ENCODE peak calls at places on chromosomes 13 and 19, in eight cellular contexts. W, S, Q, U, C, F, A and Z are unnamed samples. For H3K27me3, the result is how much of the 10 kb centered on the place peaks cover.

GRCh38 chr19:13839938-13840750 is 36.8 kb upstream of the NANOS3 start:
- DNase-seq in W (no peak), S (peak), Q (peak), U (peak), C (no peak), F (no peak), A (peak), Z (no peak)

GRCh38 chr19:44848036-44848804 is 2.1 kb downstream of the NECTIN2 start:
- DNase-seq in W (peak), S (peak), Q (no peak), U (peak), C (no peak), F (peak), A (peak), Z (no peak)

GRCh38 chr13:86402500-86402899 is 603.3 kb upstream of the SLITRK6 start:
- DNase-seq in W (no peak), S (no peak), Q (no peak), U (no peak), C (no peak), F (no peak), A (no peak), Z (no peak)

GRCh38 chr19:18697680-18698079 is 14.2 kb downstream of the CRTC1 start:
- DNase-seq in W (no peak), S (no peak), Q (no peak), U (peak), C (no peak), F (no peak), A (no peak), Z (no peak)

GRCh38 chr13:112240076-112240475 is 136.1 kb upstream of the SPACA7 start:
- DNase-seq in W (no peak), S (no peak), Q (no peak), U (no peak), C (no peak), F (no peak), A (no peak), Z (no peak)

GRCh38 chr19:45768644-45769053 is 403 bp downstream of the SIX5 start:
- DNase-seq in W (no peak), S (no peak), Q (peak), U (no peak), C (no peak), F (no peak), A (peak), Z (no peak)

GRCh38 chr13:22173605-22174004 is 502.7 kb downstream of the FGF9 start:
- DNase-seq in W (no peak), S (no peak), Q (no peak), U (no peak), C (no peak), F (no peak), A (no peak), Z (peak)

GRCh38 chr19:49436381-49437017 is 4.8 kb downstream of the SLC17A7 start:
- DNase-seq in W (no peak), S (no peak), Q (no peak), U (peak), C (peak), F (no peak), A (no peak), Z (no peak)

GRCh38 chr13:50244913-50245574 is 229.8 kb downstream of the KCNRG start:
- DNase-seq in W (no peak), S (no peak), Q (no peak), U (peak), C (no peak), F (no peak), A (no peak), Z (peak)

GRCh38 chr13:92097337-92097903 is 699.0 kb downstream of the GPC5 start:
- DNase-seq in W (no peak), S (no peak), Q (no peak), U (no peak), C (no peak), F (no peak), A (no peak), Z (no peak)

GRCh38 chr19:18658366-18658855 is 21.6 kb downstream of the KLHL26 start:
- DNase-seq in W (no peak), S (no peak), Q (no peak), U (no peak), C (no peak), F (no peak), A (no peak), Z (no peak)

GRCh38 chr13:74715718-74716117 is 581.5 kb upstream of the KLF12 start:
- DNase-seq in W (no peak), S (no peak), Q (no peak), U (no peak), C (no peak), F (no peak), A (no peak), Z (no peak)

GRCh38 chr19:752652-753517 is 2.0 kb downstream of the MISP start:
- DNase-seq in W (no peak), S (no peak), Q (no peak), U (peak), C (no peak), F (no peak), A (peak), Z (peak)

GRCh38 chr13:70375718-70376117 is 267.5 kb upstream of the KLHL1 start:
- DNase-seq in W (no peak), S (no peak), Q (no peak), U (peak), C (no peak), F (no peak), A (no peak), Z (no peak)

GRCh38 chr19:39412867-39413268 is 399 bp downstream of the PLEKHG2 start:
- DNase-seq in W (no peak), S (no peak), Q (no peak), U (no peak), C (no peak), F (no peak), A (no peak), Z (no peak)

GRCh38 chr13:31240921-31241320 is 41.1 kb downstream of the B3GLCT start:
- DNase-seq in W (no peak), S (no peak), Q (no peak), U (no peak), C (no peak), F (no peak), A (no peak), Z (no peak)

GRCh38 chr13:101544979-101545378 is 92.5 kb downstream of the ITGBL1 start:
- DNase-seq in W (no peak), S (no peak), Q (no peak), U (no peak), C (no peak), F (no peak), A (no peak), Z (no peak)

GRCh38 chr13:33110386-33110712 is 94.1 kb downstream of the KL start:
- DNase-seq in W (no peak), S (no peak), Q (no peak), U (no peak), C (no peak), F (no peak), A (no peak), Z (no peak)

GRCh38 chr13:33109801-33110200 is 93.6 kb downstream of the KL start:
- DNase-seq in W (no peak), S (no peak), Q (no peak), U (no peak), C (no peak), F (no peak), A (no peak), Z (no peak)

GRCh38 chr13:33109319-33109718 is 93.1 kb downstream of the KL start:
- DNase-seq in W (no peak), S (no peak), Q (no peak), U (no peak), C (no peak), F (no peak), A (no peak), Z (no peak)

GRCh38 chr13:33111414-33112110 is 95.3 kb downstream of the KL start:
- DNase-seq in W (peak), S (peak), Q (no peak), U (peak), C (no peak), F (peak), A (no peak), Z (no peak)

GRCh38 chr13:33110713-33111413 is 94.6 kb downstream of the KL start:
- DNase-seq in W (peak), S (no peak), Q (no peak), U (peak), C (no peak), F (peak), A (no peak), Z (no peak)
- H3K27ac ChIP-seq in W (peak), S (peak), Q (no peak), U (peak), C (peak), F (peak), A (peak), Z (peak)

DNA sequence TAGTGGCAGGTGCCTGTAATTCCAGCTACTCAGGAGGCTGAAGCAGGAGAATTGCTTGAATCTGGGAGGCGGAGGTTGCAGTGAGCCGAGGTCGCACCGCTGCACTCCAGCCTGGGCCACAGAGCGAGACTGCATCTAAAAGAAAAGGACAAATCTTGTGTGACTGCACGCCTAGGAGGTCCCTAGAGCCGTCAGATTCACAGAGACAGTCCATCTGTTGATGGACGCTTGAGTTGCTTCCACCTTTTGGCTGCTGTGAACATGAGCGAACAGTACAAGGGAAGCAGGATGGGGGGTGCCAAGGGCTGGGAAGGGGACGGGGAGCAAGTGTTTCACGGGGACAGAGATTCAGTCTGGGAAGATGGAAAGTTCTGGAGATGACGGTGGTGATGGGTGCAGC is 78.8 kb downstream of the GNG7 start:
- DNase-seq in W (no peak), S (no peak), Q (no peak), U (no peak), C (no peak), F (no peak), A (no peak), Z (no peak)
- H3K4me3 ChIP-seq in W (no peak), S (no peak), Q (peak), U (no peak), C (no peak), F (no peak), A (no peak), Z (no peak)

GRCh38 chr13:32535140-32535539 is 3.5 kb downstream of the N4BP2L2 start:
- DNase-seq in W (no peak), S (no peak), Q (no peak), U (no peak), C (no peak), F (no peak), A (no peak), Z (no peak)
- H3K27me3 ChIP-seq in W (under half), S (under half), Q (under half), U (under half), C (under half), F (under half), A (under half), Z (under half)

GRCh38 chr19:3382460-3383100 is 16.2 kb downstream of the NFIC start:
- DNase-seq in W (no peak), S (no peak), Q (no peak), U (no peak), C (no peak), F (no peak), A (no peak), Z (no peak)
- H3K27ac ChIP-seq in W (peak), S (peak), Q (no peak), U (no peak), C (peak), F (peak), A (no peak), Z (no peak)

GRCh38 chr19:54369082-54369691 is 4.5 kb upstream of the LAIR1 start:
- DNase-seq in W (no peak), S (no peak), Q (no peak), U (no peak), C (no peak), F (no peak), A (no peak), Z (no peak)

GRCh38 chr19:54366811-54367210 is 2.1 kb upstream of the LAIR1 start:
- DNase-seq in W (no peak), S (no peak), Q (no peak), U (no peak), C (no peak), F (no peak), A (no peak), Z (no peak)

GRCh38 chr19:54364775-54365257 is at the start of gene LAIR1:
- DNase-seq in W (peak), S (peak), Q (peak), U (no peak), C (no peak), F (no peak), A (no peak), Z (no peak)
- H3K4me3 ChIP-seq in W (peak), S (no peak), Q (peak), U (peak), C (peak), F (peak), A (no peak), Z (no peak)

DNA sequence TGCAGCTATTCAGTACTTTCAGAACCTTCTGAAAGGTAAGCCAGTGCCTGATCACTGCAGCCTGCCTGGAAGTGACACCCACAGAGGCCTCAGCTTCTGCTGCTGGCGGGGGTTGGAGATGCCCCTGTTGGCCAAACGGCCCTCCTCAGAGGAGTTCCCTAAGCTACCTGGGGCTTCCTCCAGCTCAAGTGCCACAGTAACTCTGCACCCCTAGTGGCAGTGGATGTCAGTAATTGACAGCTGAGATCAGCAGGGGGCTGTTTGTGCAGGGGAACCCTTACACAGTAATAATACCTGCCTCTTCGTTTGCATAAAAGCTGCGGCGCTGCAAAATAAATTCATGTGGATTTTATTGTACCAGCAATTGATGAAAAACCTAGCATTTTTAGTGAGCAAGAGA is 28.9 kb downstream of the TDRD12 start:
- DNase-seq in W (no peak), S (no peak), Q (no peak), U (no peak), C (no peak), F (no peak), A (no peak), Z (no peak)
- H3K27me3 ChIP-seq in W (under half), S (under half), Q (half or more), U (under half), C (under half), F (under half), A (under half), Z (under half)

DNA sequence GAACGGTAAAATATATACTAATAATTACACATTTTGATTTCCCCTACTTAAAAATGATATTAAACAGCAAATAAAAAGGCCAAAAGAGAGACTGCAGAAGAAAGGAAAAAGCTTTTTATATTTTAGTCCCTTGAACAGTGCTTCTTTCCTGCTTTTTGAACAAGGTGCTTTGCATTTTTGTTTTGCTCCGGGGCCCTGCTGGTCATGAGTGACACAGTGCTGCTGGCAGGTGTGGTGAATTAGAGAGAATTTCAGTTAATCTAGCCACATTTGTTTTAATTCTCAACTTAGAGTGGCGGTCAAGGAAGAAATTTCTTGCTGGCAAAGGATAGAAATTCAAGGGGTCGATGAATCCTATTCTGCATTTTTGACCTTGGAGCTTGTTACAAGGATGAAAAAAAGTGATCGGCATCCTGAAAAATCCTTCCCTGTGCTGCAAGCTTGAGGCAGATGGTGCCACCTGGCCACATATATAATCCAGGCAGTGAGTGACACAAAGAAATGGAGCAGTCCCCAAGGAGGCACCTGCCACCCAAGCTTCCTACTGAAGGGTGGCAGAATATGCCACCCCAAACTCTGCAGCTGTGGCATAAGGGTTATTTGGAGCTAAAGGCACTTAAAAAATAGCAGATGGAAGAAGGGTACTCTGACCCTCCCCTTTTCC is 15.6 kb downstream of the TMEM272 start:
- DNase-seq in W (no peak), S (no peak), Q (no peak), U (no peak), C (no peak), F (no peak), A (no peak), Z (no peak)
- H3K27ac ChIP-seq in W (no peak), S (no peak), Q (peak), U (no peak), C (no peak), F (no peak), A (no peak), Z (no peak)